ENCODE peak calls at places on chromosomes 3 and 15, in five cellular contexts. One of them, this sample, is unnamed.

GRCh38 chr15:90581771-90582471 is 52.2 kb downstream of the CRTC3 start:
- DNase-seq in ecto neural progenitor cell: no peak
- DNase-seq in adipocyte: no peak
- DNase-seq in amygdala: no peak
- DNase-seq in NCI-H510A treated with DMSO at 0.1 percent for 48 hours: no peak
- DNase-seq in this sample: no peak

GRCh38 chr3:159897331-159898075 is 91.1 kb upstream of the IL12A start:
- DNase-seq in adipocyte: no peak
- DNase-seq in NCI-H510A treated with DMSO at 0.1 percent for 48 hours: no peak
- DNase-seq in amygdala: no peak
- DNase-seq in ecto neural progenitor cell: no peak
- DNase-seq in this sample: no peak

GRCh38 chr3:197753263-197753662 is 3.6 kb downstream of the FYTTD1 start:
- DNase-seq in NCI-H510A treated with DMSO at 0.1 percent for 48 hours: no peak
- DNase-seq in amygdala: no peak
- DNase-seq in ecto neural progenitor cell: no peak
- DNase-seq in adipocyte: peak
- DNase-seq in this sample: no peak

GRCh38 chr3:157460253-157460652 is 23.6 kb downstream of the PTX3 start:
- DNase-seq in amygdala: no peak
- DNase-seq in ecto neural progenitor cell: no peak
- DNase-seq in adipocyte: no peak
- DNase-seq in NCI-H510A treated with DMSO at 0.1 percent for 48 hours: no peak
- DNase-seq in this sample: no peak

GRCh38 chr15:66251790-66252355 is 1.7 kb downstream of the MEGF11 start:
- DNase-seq in NCI-H510A treated with DMSO at 0.1 percent for 48 hours: no peak
- DNase-seq in adipocyte: no peak
- DNase-seq in amygdala: no peak
- DNase-seq in ecto neural progenitor cell: peak
- DNase-seq in this sample: no peak

GRCh38 chr3:151460240-151460639 is 621 bp downstream of the IGSF10 start:
- DNase-seq in ecto neural progenitor cell: no peak
- DNase-seq in adipocyte: peak
- DNase-seq in NCI-H510A treated with DMSO at 0.1 percent for 48 hours: peak
- DNase-seq in amygdala: no peak
- DNase-seq in this sample: peak

GRCh38 chr3:172675371-172676193 is 35.3 kb downstream of the NCEH1 start:
- DNase-seq in amygdala: no peak
- DNase-seq in NCI-H510A treated with DMSO at 0.1 percent for 48 hours: peak
- DNase-seq in ecto neural progenitor cell: no peak
- DNase-seq in adipocyte: peak
- DNase-seq in this sample: peak

GRCh38 chr15:38535451-38536200 is 29.0 kb downstream of the RASGRP1 start:
- DNase-seq in ecto neural progenitor cell: no peak
- DNase-seq in adipocyte: peak
- DNase-seq in NCI-H510A treated with DMSO at 0.1 percent for 48 hours: no peak
- DNase-seq in amygdala: no peak
- DNase-seq in this sample: no peak

GRCh38 chr3:20527368-20527767 is 341.4 kb upstream of the SGO1 start:
- DNase-seq in ecto neural progenitor cell: no peak
- DNase-seq in amygdala: no peak
- DNase-seq in adipocyte: no peak
- DNase-seq in NCI-H510A treated with DMSO at 0.1 percent for 48 hours: no peak
- DNase-seq in this sample: no peak

GRCh38 chr15:44094776-44095175 is 100.3 kb downstream of the FRMD5 start:
- DNase-seq in amygdala: no peak
- DNase-seq in ecto neural progenitor cell: no peak
- DNase-seq in NCI-H510A treated with DMSO at 0.1 percent for 48 hours: no peak
- DNase-seq in adipocyte: no peak
- DNase-seq in this sample: no peak

GRCh38 chr3:177194319-177194718 is 3.0 kb downstream of the TBL1XR1 start:
- DNase-seq in ecto neural progenitor cell: no peak
- DNase-seq in adipocyte: no peak
- DNase-seq in NCI-H510A treated with DMSO at 0.1 percent for 48 hours: no peak
- DNase-seq in amygdala: no peak
- DNase-seq in this sample: no peak

GRCh38 chr3:100532411-100532810 is 40.0 kb downstream of the TMEM45A start:
- DNase-seq in amygdala: no peak
- DNase-seq in NCI-H510A treated with DMSO at 0.1 percent for 48 hours: no peak
- DNase-seq in ecto neural progenitor cell: no peak
- DNase-seq in adipocyte: no peak
- DNase-seq in this sample: no peak

GRCh38 chr15:37536967-37537624 is 397.3 kb upstream of the TMCO5A start:
- DNase-seq in adipocyte: no peak
- DNase-seq in amygdala: no peak
- DNase-seq in NCI-H510A treated with DMSO at 0.1 percent for 48 hours: no peak
- DNase-seq in ecto neural progenitor cell: no peak
- DNase-seq in this sample: peak